ENCODE peak calls at places on chromosomes 16 and 17, in six cellular contexts. H is stimulated activated CD4-positive, alpha-beta T cell treated with anti-CD3 and anti-CD28 coated beads, Interleukin-1b, Interleukin-23, amount 100 ng/mL, for 1 hour; Z is H1; P is heart left ventricle; T is activated gamma-delta T cell treated with anti-CD3 and anti-CD28 coated beads, Interleukin-2, amount 50 U/mL, for 16 hours; R is retinal pigment epithelial cell. W is an unnamed sample.

GRCh38 chr16:69520800-69521602 is 44.8 kb upstream of the NFAT5 start:
- DNase-seq in H (no peak), Z (no peak), P (no peak), T (no peak), R (no peak), W (no peak)

GRCh38 chr16:71426069-71426879 is 15.6 kb downstream of the TLE7 start:
- DNase-seq in H (no peak), Z (peak), P (no peak), T (no peak), R (peak), W (no peak)

GRCh38 chr17:75843577-75844529 is at the start of gene UNC13D:
- DNase-seq in H (no peak), Z (no peak), P (no peak), T (peak), R (no peak), W (no peak)

GRCh38 chr17:58200024-58200633 is 7.6 kb downstream of the EPX start:
- DNase-seq in H (no peak), Z (peak), P (peak), T (peak), R (no peak), W (no peak)

GRCh38 chr17:20966869-20967268 is 75.9 kb downstream of the USP22 start:
- DNase-seq in H (no peak), Z (no peak), P (no peak), T (no peak), R (no peak), W (no peak)

GRCh38 chr16:3188925-3189825 is 1.2 kb downstream of the OR1F1 start:
- DNase-seq in H (no peak), Z (no peak), P (no peak), T (no peak), R (no peak), W (no peak)

GRCh38 chr16:80751167-80751566 is 53.2 kb downstream of the CDYL2 start:
- DNase-seq in H (no peak), Z (no peak), P (no peak), T (no peak), R (no peak), W (no peak)

GRCh38 chr17:78563189-78564145 is 13.7 kb downstream of the DNAH17 start:
- DNase-seq in H (no peak), Z (no peak), P (peak), T (no peak), R (no peak), W (no peak)

GRCh38 chr16:50902457-50902856 is 160.6 kb downstream of the CYLD start:
- DNase-seq in H (no peak), Z (no peak), P (no peak), T (no peak), R (no peak), W (no peak)

GRCh38 chr16:1706386-1707192 is 594 bp downstream of the MAPK8IP3 start:
- DNase-seq in H (no peak), Z (no peak), P (peak), T (peak), R (no peak), W (no peak)

GRCh38 chr16:57252148-57252721 is 7.2 kb downstream of the ARL2BP start:
- DNase-seq in H (no peak), Z (no peak), P (no peak), T (no peak), R (no peak), W (no peak)

GRCh38 chr17:72357764-72358365 is 237.0 kb downstream of the SOX9 start:
- DNase-seq in H (no peak), Z (no peak), P (no peak), T (no peak), R (no peak), W (no peak)

GRCh38 chr17:45316271-45317112 is at the start of gene MAP3K14:
- DNase-seq in H (peak), Z (no peak), P (peak), T (peak), R (no peak), W (no peak)

GRCh38 chr17:42359133-42359532 is 29.1 kb downstream of the STAT3 start:
- DNase-seq in H (no peak), Z (no peak), P (no peak), T (no peak), R (no peak), W (no peak)

GRCh38 chr16:52964290-52964689 is 88.4 kb downstream of the CHD9NB start:
- DNase-seq in H (no peak), Z (no peak), P (no peak), T (no peak), R (peak), W (no peak)

GRCh38 chr17:36602924-36603384 is 1.6 kb downstream of the MRM1 start:
- DNase-seq in H (no peak), Z (no peak), P (peak), T (peak), R (no peak), W (no peak)

GRCh38 chr17:9768381-9768934 is 22.9 kb downstream of the DHRS7C start:
- DNase-seq in H (no peak), Z (no peak), P (no peak), T (no peak), R (no peak), W (no peak)

GRCh38 chr17:56934280-56934679 is 20.4 kb upstream of the TRIM25 start:
- DNase-seq in H (no peak), Z (no peak), P (no peak), T (no peak), R (no peak), W (no peak)

GRCh38 chr17:2059125-2059836 is 4.4 kb downstream of the HIC1 start:
- DNase-seq in H (no peak), Z (no peak), P (peak), T (no peak), R (no peak), W (no peak)

GRCh38 chr17:69802045-69802740 is 272.8 kb upstream of the KCNJ16 start:
- DNase-seq in H (no peak), Z (no peak), P (peak), T (no peak), R (no peak), W (no peak)

GRCh38 chr17:81566461-81567126 is 14.4 kb upstream of the FAAP100 start:
- DNase-seq in H (no peak), Z (no peak), P (peak), T (no peak), R (peak), W (peak)

GRCh38 chr17:57006040-57006439 is 28.1 kb downstream of the SCPEP1 start:
- DNase-seq in H (no peak), Z (no peak), P (no peak), T (no peak), R (no peak), W (no peak)

GRCh38 chr17:40251576-40251975 is 32.5 kb downstream of the WIPF2 start:
- DNase-seq in H (no peak), Z (no peak), P (no peak), T (no peak), R (peak), W (no peak)

GRCh38 chr16:66474750-66475199 is 47.7 kb downstream of the BEAN1 start:
- DNase-seq in H (no peak), Z (no peak), P (no peak), T (peak), R (no peak), W (no peak)

GRCh38 chr16:26521626-26522025 is 545.1 kb upstream of the C16orf82 start:
- DNase-seq in H (no peak), Z (no peak), P (no peak), T (no peak), R (no peak), W (no peak)

GRCh38 chr17:27569884-27570577 is 61.0 kb upstream of the LGALS9 start:
- DNase-seq in H (no peak), Z (no peak), P (no peak), T (no peak), R (no peak), W (no peak)

GRCh38 chr17:8822401-8823035 is 23.4 kb upstream of the MFSD6L start:
- DNase-seq in H (no peak), Z (no peak), P (no peak), T (no peak), R (no peak), W (no peak)

GRCh38 chr17:31251618-31252328 is 45.3 kb downstream of the OMG start:
- DNase-seq in H (no peak), Z (no peak), P (no peak), T (no peak), R (no peak), W (no peak)

GRCh38 chr16:1261131-1261917 is 5.5 kb downstream of the TPSD1 start:
- DNase-seq in H (no peak), Z (no peak), P (peak), T (no peak), R (no peak), W (no peak)

GRCh38 chr17:9647014-9647413 is 1.7 kb downstream of the USP43 start:
- DNase-seq in H (no peak), Z (no peak), P (no peak), T (no peak), R (no peak), W (no peak)

GRCh38 chr17:45834471-45835396 is 9.9 kb upstream of the SPPL2C start:
- DNase-seq in H (no peak), Z (no peak), P (no peak), T (no peak), R (no peak), W (no peak)

GRCh38 chr17:38749222-38750043 is 1.3 kb upstream of the PCGF2 start:
- DNase-seq in H (no peak), Z (no peak), P (peak), T (no peak), R (no peak), W (peak)

GRCh38 chr16:68367034-68367433 is 56.2 kb downstream of the PRMT7 start:
- DNase-seq in H (no peak), Z (no peak), P (no peak), T (peak), R (no peak), W (no peak)

GRCh38 chr17:3964203-3965122 is at the start of gene ATP2A3:
- DNase-seq in H (no peak), Z (no peak), P (no peak), T (peak), R (no peak), W (no peak)

GRCh38 chr17:33292981-33293867 is at the start of gene ASIC2:
- DNase-seq in H (no peak), Z (peak), P (no peak), T (no peak), R (no peak), W (no peak)

GRCh38 chr17:39928868-39929651 is 1.5 kb downstream of the LRRC3C start:
- DNase-seq in H (no peak), Z (no peak), P (no peak), T (no peak), R (peak), W (no peak)